ENCODE peak calls at places on chromosomes 6 and 20, in six cellular contexts. Q is left ventricle myocardium inferior; U is AG08395; J is activated naive CD4-positive, alpha-beta T cell; X is AG10803; T is kidney epithelial cell. C is an unnamed sample.

GRCh38 chr20:13670160-13670559 is 31.4 kb upstream of the TASP1 start:
- DNase-seq in Q (no peak), U (no peak), J (no peak), X (no peak), T (no peak), C (no peak)

GRCh38 chr6:137699036-137699683 is 167.9 kb upstream of the TNFAIP3 start:
- DNase-seq in Q (no peak), U (peak; percentile 46), J (no peak), X (no peak), T (no peak), C (no peak)

GRCh38 chr6:167826230-167827061 is at the start of gene AFDN:
- DNase-seq in Q (peak; percentile 78), U (peak; percentile 82), J (peak; percentile 10), X (peak; percentile 40), T (no peak), C (no peak)

GRCh38 chr6:113137411-113137810 is 719.7 kb upstream of the MARCKS start:
- DNase-seq in Q (peak; percentile 17), U (no peak), J (no peak), X (no peak), T (no peak), C (no peak)

GRCh38 chr6:56072856-56073255 is 174.5 kb downstream of the COL21A1 start:
- DNase-seq in Q (no peak), U (no peak), J (no peak), X (peak; percentile 30), T (no peak), C (no peak)

GRCh38 chr20:31840906-31841816 is 4.2 kb downstream of the FOXS1 start:
- DNase-seq in Q (no peak), U (peak; percentile 25), J (no peak), X (peak; percentile 47), T (no peak), C (no peak)

GRCh38 chr6:36947570-36948351 is 6.8 kb upstream of the PI16 start:
- DNase-seq in Q (no peak), U (no peak), J (no peak), X (no peak), T (no peak), C (peak; percentile 21)

GRCh38 chr20:43676368-43676767 is 9.5 kb downstream of the MYBL2 start:
- DNase-seq in Q (no peak), U (no peak), J (no peak), X (no peak), T (no peak), C (no peak)

GRCh38 chr20:44426879-44427785 is 48.5 kb upstream of the TTPAL start:
- DNase-seq in Q (no peak), U (no peak), J (no peak), X (no peak), T (no peak), C (no peak)

GRCh38 chr6:140320081-140320798 is 945.8 kb upstream of the CITED2 start:
- DNase-seq in Q (no peak), U (no peak), J (no peak), X (peak; percentile 26), T (no peak), C (no peak)

GRCh38 chr6:135722679-135723078 is 128.8 kb upstream of the PDE7B start:
- DNase-seq in Q (no peak), U (peak; percentile 76), J (no peak), X (peak; percentile 66), T (peak; percentile 98), C (no peak)

GRCh38 chr6:73870907-73871306 is 174.9 kb downstream of the CD109 start:
- DNase-seq in Q (no peak), U (no peak), J (no peak), X (no peak), T (no peak), C (no peak)

GRCh38 chr6:43953794-43954310 is 173.4 kb downstream of the MRPL14 start:
- DNase-seq in Q (peak; percentile 73), U (no peak), J (no peak), X (peak; percentile 22), T (no peak), C (no peak)

GRCh38 chr6:141552031-141552430 is 580.7 kb upstream of the GJE1 start:
- DNase-seq in Q (no peak), U (no peak), J (no peak), X (no peak), T (no peak), C (no peak)

GRCh38 chr6:40955181-40955550 is 83.9 kb downstream of the UNC5CL start:
- DNase-seq in Q (no peak), U (no peak), J (no peak), X (no peak), T (no peak), C (no peak)

GRCh38 chr6:43683708-43684455 is 3.7 kb downstream of the MRPS18A start:
- DNase-seq in Q (no peak), U (no peak), J (no peak), X (no peak), T (no peak), C (no peak)

GRCh38 chr6:87257565-87257964 is 64.8 kb upstream of the SMIM8 start:
- DNase-seq in Q (no peak), U (no peak), J (no peak), X (no peak), T (no peak), C (no peak)

GRCh38 chr20:10761232-10761631 is 87.4 kb upstream of the JAG1 start:
- DNase-seq in Q (no peak), U (no peak), J (no peak), X (no peak), T (no peak), C (no peak)

GRCh38 chr20:42494290-42494689 is 695.4 kb downstream of the PTPRT start:
- DNase-seq in Q (no peak), U (no peak), J (no peak), X (no peak), T (peak; percentile 38), C (no peak)

GRCh38 chr20:7981374-7981773 is 38.2 kb downstream of the TMX4 start:
- DNase-seq in Q (no peak), U (no peak), J (no peak), X (no peak), T (no peak), C (no peak)

GRCh38 chr20:33387177-33387576 is 14.1 kb downstream of the CDK5RAP1 start:
- DNase-seq in Q (peak; percentile 26), U (no peak), J (no peak), X (peak; percentile 65), T (no peak), C (no peak)

GRCh38 chr20:37756234-37756633 is 62.4 kb downstream of the CTNNBL1 start:
- DNase-seq in Q (no peak), U (no peak), J (no peak), X (no peak), T (no peak), C (no peak)

GRCh38 chr20:46268131-46268611 is 40.1 kb downstream of the CDH22 start:
- DNase-seq in Q (no peak), U (no peak), J (no peak), X (no peak), T (no peak), C (no peak)

GRCh38 chr6:105791569-105792318 is 294.4 kb upstream of the PRDM1 start:
- DNase-seq in Q (no peak), U (no peak), J (no peak), X (peak; percentile 47), T (no peak), C (no peak)

GRCh38 chr6:165889636-165890403 is 226.8 kb upstream of the PDE10A start:
- DNase-seq in Q (no peak), U (peak; percentile 53), J (no peak), X (peak; percentile 47), T (no peak), C (no peak)

GRCh38 chr6:115908906-115909559 is 151.7 kb downstream of the FRK start:
- DNase-seq in Q (no peak), U (no peak), J (no peak), X (no peak), T (no peak), C (no peak)

GRCh38 chr6:142822383-142822782 is 122.6 kb downstream of the HIVEP2 start:
- DNase-seq in Q (no peak), U (no peak), J (no peak), X (no peak), T (no peak), C (no peak)

GRCh38 chr6:132011582-132011981 is 60.4 kb upstream of the CCN2 start:
- DNase-seq in Q (no peak), U (peak; percentile 14), J (no peak), X (peak; percentile 85), T (no peak), C (no peak)

GRCh38 chr20:3902041-3902440 is 12.9 kb downstream of the PANK2 start:
- DNase-seq in Q (no peak), U (no peak), J (no peak), X (no peak), T (no peak), C (no peak)

GRCh38 chr20:23612385-23612784 is 6.7 kb upstream of the CST9 start:
- DNase-seq in Q (no peak), U (no peak), J (no peak), X (no peak), T (no peak), C (no peak)

C was measured in central memory CD8-positive, alpha-beta T cell.